ENCODE peak calls at places on chromosomes 12 and 14, in nine cellular contexts. E is kidney, Q is GM13977, W is heart left ventricle, Y is endothelial cell, D is neural progenitor cell, X is transverse colon, O is upper lobe of right lung, P is nephron progenitor cell. S is an unnamed sample.

GRCh38 chr12:111841236-111841749 is 735 bp upstream of the MAPKAPK5 start:
- DNase-seq in O (no peak), Q (no peak), P (no peak), X (no peak), W (no peak), Y (no peak), D (no peak), E (no peak), S (no peak)

GRCh38 chr14:47507866-47508265 is 167.5 kb downstream of the MDGA2 start:
- DNase-seq in D (no peak), X (no peak), Y (no peak), P (no peak), E (no peak), O (no peak), W (no peak), Q (no peak), S (no peak)

GRCh38 chr12:40446385-40446784 is 221.6 kb downstream of the LRRK2 start:
- DNase-seq in D (peak; percentile 37), X (no peak), O (no peak), Q (peak; percentile 30), P (no peak), W (no peak), Y (no peak), E (no peak), S (peak; percentile 1)

GRCh38 chr12:49903700-49904423 is at the start of gene FAIM2:
- DNase-seq in W (peak; percentile 82), E (peak; percentile 88), Y (no peak), D (peak; percentile 62), P (peak; percentile 67), Q (no peak), X (peak; percentile 24), O (peak; percentile 77), S (no peak)

GRCh38 chr14:22896760-22897159 is 13.7 kb downstream of the REM2 start:
- DNase-seq in E (no peak), O (no peak), X (no peak), Y (no peak), W (no peak), D (no peak), Q (no peak), P (no peak), S (no peak)

GRCh38 chr12:16246264-16246663 is 31.2 kb downstream of the SLC15A5 start:
- DNase-seq in W (no peak), D (no peak), Q (no peak), E (no peak), P (no peak), Y (no peak), O (no peak), X (no peak), S (no peak)

GRCh38 chr14:69770559-69770958 is 3.6 kb downstream of the SRSF5 start:
- DNase-seq in D (no peak), Y (no peak), Q (no peak), W (no peak), O (no peak), P (no peak), E (no peak), X (no peak), S (no peak)

GRCh38 chr12:58105225-58106119 is 164.1 kb downstream of the ATP23 start:
- DNase-seq in W (no peak), O (no peak), Y (no peak), P (no peak), Q (no peak), X (no peak), E (no peak), D (no peak), S (no peak)

GRCh38 chr12:93616584-93617101 is 44.2 kb downstream of the SOCS2 start:
- DNase-seq in E (no peak), W (no peak), O (no peak), D (peak; percentile 65), X (no peak), Q (no peak), Y (no peak), P (no peak), S (no peak)

GRCh38 chr12:116282371-116283286 is 5.1 kb upstream of the MED13L start:
- DNase-seq in Y (no peak), Q (no peak), X (no peak), W (no peak), P (no peak), D (peak; percentile 54), E (no peak), O (no peak), S (no peak)

GRCh38 chr14:71289536-71289935 is 382.3 kb downstream of the PCNX1 start:
- DNase-seq in D (no peak), E (no peak), W (no peak), Q (no peak), P (no peak), Y (no peak), X (peak; percentile 54), O (no peak), S (no peak)

GRCh38 chr12:110661337-110661972 is 27.5 kb downstream of the HVCN1 start:
- DNase-seq in X (peak; percentile 66), Y (no peak), O (peak; percentile 73), W (no peak), Q (peak; percentile 79), D (no peak), E (peak; percentile 76), P (no peak), S (no peak)

GRCh38 chr12:46005151-46005797 is 14.9 kb upstream of the SCAF11 start:
- DNase-seq in X (no peak), W (no peak), P (no peak), E (no peak), O (no peak), D (no peak), Y (no peak), Q (no peak), S (no peak)

GRCh38 chr12:119642986-119643385 is 24.9 kb upstream of the PRKAB1 start:
- DNase-seq in W (no peak), Y (peak; percentile 32), X (no peak), P (peak; percentile 5), E (no peak), O (no peak), Q (no peak), D (peak; percentile 41), S (no peak)
- TF ChIP-seq CTCF in W (peak; percentile 10), Y (peak; percentile 57), X (peak; percentile 15), P (peak; percentile 22), E (no peak), O (no peak), Q (peak; percentile 25), D (peak; percentile 65), S (no peak)

DNA sequence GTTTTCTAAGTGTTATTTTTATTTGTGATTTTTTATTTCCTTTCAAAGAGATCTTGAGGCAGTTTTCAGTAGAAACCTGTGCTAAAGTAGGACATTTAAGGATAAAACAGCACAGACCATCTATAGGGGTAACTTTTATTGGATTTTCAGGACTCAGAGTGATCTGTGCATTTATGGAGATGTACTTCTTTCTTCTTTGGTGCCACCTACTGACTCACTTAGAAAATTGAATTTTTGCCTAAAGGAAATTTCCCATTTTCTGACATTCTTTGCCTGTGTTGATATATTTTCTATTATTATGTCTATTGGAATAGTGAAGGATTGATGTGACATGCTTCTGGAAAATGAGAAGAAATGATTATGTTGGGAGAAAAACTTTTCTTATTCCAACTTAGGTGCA is 113.0 kb downstream of the UNC79 start:
- DNase-seq in Y (no peak), Q (peak; percentile 14), P (no peak), E (no peak), D (peak; percentile 24), O (no peak), W (no peak), X (no peak), S (no peak)
- TF ChIP-seq CTCF in Y (peak; percentile 57), Q (peak; percentile 48), P (peak; percentile 32), E (peak; percentile 38), D (peak; percentile 57), O (peak; percentile 34), W (no peak), X (no peak), S (no peak)

DNA sequence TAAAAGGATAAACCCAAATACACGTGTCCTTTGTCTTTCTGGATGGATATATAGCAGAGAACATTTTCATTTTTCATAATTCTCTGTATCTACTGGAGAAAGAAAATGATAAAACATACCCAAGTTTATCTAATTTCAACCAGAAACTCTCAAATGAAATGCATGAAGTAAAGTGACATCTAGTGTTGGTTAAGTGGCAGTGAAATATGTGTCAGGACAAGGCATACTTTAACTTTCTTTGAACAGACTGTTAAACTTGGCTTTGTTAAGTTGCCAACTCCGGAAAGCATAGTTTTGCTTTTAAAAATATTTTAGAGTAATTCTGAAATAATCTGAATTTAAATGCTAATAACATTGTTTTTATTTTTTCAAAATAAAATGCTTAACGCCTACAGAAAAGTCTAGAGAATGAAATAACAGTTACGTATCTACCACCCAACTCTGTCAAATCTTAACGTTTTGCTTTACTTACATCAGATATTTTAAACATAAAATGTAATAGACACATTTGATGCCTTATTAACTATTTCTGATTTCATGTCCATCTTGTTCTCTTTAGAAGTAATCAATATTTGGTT is 25.2 kb upstream of the NTN4 start:
- DNase-seq in P (no peak), X (no peak), O (no peak), E (no peak), Q (peak; percentile 41), Y (no peak), D (no peak), W (no peak), S (no peak)
- TF ChIP-seq CTCF in P (peak; percentile 60), X (peak; percentile 70), O (peak; percentile 76), E (peak; percentile 79), Q (peak; percentile 57), Y (peak; percentile 60), D (peak; percentile 73), W (peak; percentile 57), S (peak; percentile 25)

GRCh38 chr12:10612954-10613333 is 465 bp downstream of the MAGOHB start:
- DNase-seq in P (no peak), D (peak; percentile 38), E (no peak), O (no peak), Y (no peak), W (no peak), Q (no peak), X (no peak), S (no peak)

GRCh38 chr12:10613334-10614055 is at the start of gene MAGOHB:
- DNase-seq in Q (peak; percentile 89), P (peak; percentile 100), E (peak; percentile 98), D (peak; percentile 96), O (peak; percentile 97), Y (peak; percentile 99), W (peak; percentile 97), X (peak; percentile 98), S (peak; percentile 98)

GRCh38 chr12:10614056-10614370 is 604 bp upstream of the MAGOHB start:
- DNase-seq in O (no peak), Q (no peak), E (no peak), P (no peak), W (no peak), Y (no peak), D (peak; percentile 19), X (no peak), S (no peak)

GRCh38 chr12:10617868-10618267 is 4.5 kb upstream of the MAGOHB start:
- DNase-seq in Q (no peak), P (no peak), O (no peak), D (no peak), Y (no peak), W (no peak), E (no peak), X (no peak), S (no peak)

DNA sequence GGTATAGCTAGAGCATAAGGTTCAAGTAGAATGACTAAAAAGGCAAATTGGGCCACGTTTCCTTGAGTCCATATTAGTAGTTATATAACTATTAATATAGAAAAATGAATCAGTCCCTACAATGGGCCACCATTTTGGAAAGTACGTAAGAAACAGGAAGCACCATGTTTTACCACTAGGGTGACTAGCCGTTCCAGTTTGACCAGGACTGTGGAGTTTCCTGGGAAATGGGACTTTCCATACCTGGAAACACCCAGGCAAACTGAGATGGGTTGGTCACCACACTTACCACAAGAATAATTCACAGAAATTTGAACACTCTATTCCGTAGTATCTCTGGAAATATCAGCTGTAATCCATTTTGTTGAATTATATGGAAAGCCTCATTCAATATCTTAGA is 2.1 kb upstream of the MAGOHB start:
- DNase-seq in X (no peak), Q (no peak), O (no peak), E (no peak), W (no peak), P (no peak), Y (no peak), D (no peak), S (no peak)
- TF ChIP-seq CTCF in X (no peak), Q (no peak), O (no peak), E (no peak), W (no peak), P (no peak), Y (peak; percentile 25), D (no peak), S (no peak)